ENCODE peak calls at places on chromosome 10, in seven cellular contexts. G, V, Z, O, A, N and S are unnamed samples.

GRCh38 chr10:104322416-104322782 is 15.9 kb downstream of the ITPRIP start:
- DNase-seq in A (no peak), O (no peak), Z (no peak), V (peak), G (no peak), N (no peak), S (no peak)

GRCh38 chr10:132611026-132611910 is 73.7 kb downstream of the INPP5A start:
- DNase-seq in Z (no peak), O (no peak), A (no peak), V (no peak), G (no peak), N (no peak), S (no peak)

GRCh38 chr10:112227331-112227961 is 43.9 kb upstream of the GPAM start:
- DNase-seq in N (no peak), G (no peak), A (no peak), Z (no peak), O (peak), V (no peak), S (no peak)

GRCh38 chr10:43128331-43128730 is 9.9 kb upstream of the CSGALNACT2 start:
- DNase-seq in O (no peak), A (no peak), G (no peak), Z (no peak), V (no peak), N (no peak), S (no peak)

GRCh38 chr10:76779163-76779820 is 858.3 kb downstream of the KCNMA1 start:
- DNase-seq in V (no peak), Z (no peak), N (no peak), G (peak), O (no peak), A (no peak), S (peak)

GRCh38 chr10:17175551-17175950 is 25.9 kb downstream of the TRDMT1 start:
- DNase-seq in A (no peak), G (no peak), O (no peak), V (no peak), N (no peak), Z (no peak), S (no peak)

GRCh38 chr10:58952747-58953466 is 223.5 kb upstream of the PHYHIPL start:
- DNase-seq in G (peak), N (peak), Z (peak), V (peak), O (peak), A (peak), S (peak)

GRCh38 chr10:68599754-68600040 is 39.6 kb downstream of the TET1 start:
- DNase-seq in Z (no peak), N (no peak), O (no peak), G (no peak), A (no peak), V (no peak), S (no peak)

GRCh38 chr10:47266602-47267001 is 33.4 kb upstream of the GDF10 start:
- DNase-seq in V (no peak), Z (no peak), G (no peak), O (no peak), N (no peak), A (no peak), S (no peak)

GRCh38 chr10:112732277-112732891 is 217.7 kb upstream of the TCF7L2 start:
- DNase-seq in G (peak), A (no peak), V (no peak), O (no peak), N (no peak), Z (no peak), S (no peak)

GRCh38 chr10:122749886-122750285 is 50.2 kb upstream of the C10orf120 start:
- DNase-seq in O (no peak), A (no peak), N (no peak), Z (no peak), G (no peak), V (no peak), S (no peak)

GRCh38 chr10:122748496-122748895 is 48.9 kb upstream of the C10orf120 start:
- DNase-seq in A (no peak), V (no peak), O (no peak), Z (no peak), N (no peak), G (no peak), S (no peak)

GRCh38 chr10:122740640-122741039 is 41.0 kb upstream of the C10orf120 start:
- DNase-seq in A (no peak), G (no peak), V (no peak), N (no peak), O (no peak), Z (no peak), S (no peak)

GRCh38 chr10:122746408-122746807 is 46.8 kb upstream of the C10orf120 start:
- DNase-seq in Z (no peak), G (no peak), O (no peak), N (no peak), V (no peak), A (no peak), S (no peak)

DNA sequence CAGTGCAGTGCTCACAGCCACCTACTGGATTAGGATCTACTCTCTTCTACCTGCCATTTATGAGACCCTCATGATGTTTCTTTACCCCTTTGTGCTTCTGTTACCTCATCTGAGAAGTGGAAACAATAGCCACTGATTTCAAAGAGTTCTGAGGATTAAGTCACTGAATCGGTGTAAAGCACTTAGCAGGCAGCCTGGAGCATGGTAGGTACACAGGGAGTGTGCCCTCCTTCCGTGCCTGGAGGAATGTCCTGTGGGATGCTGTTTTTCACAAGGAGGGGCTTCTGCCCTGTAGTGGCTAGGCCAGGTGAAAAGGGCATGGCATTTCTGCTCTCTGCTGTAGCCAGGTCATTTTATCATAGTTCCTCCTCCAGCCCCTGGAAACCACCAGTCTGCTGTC is 44.6 kb upstream of the C10orf120 start:
- DNase-seq in N (no peak), G (no peak), Z (no peak), O (no peak), A (no peak), V (no peak), S (no peak)
- TF ChIP-seq JUND in N (no peak), G (no peak), Z (no peak), O (no peak), A (no peak), V (no peak), S (no peak)

GRCh38 chr10:7423521-7423920 is 12.7 kb upstream of the SFMBT2 start:
- DNase-seq in V (no peak), Z (no peak), N (no peak), A (no peak), O (no peak), G (no peak), S (no peak)
- TF ChIP-seq JUND in V (no peak), Z (no peak), N (no peak), A (no peak), O (no peak), G (no peak), S (no peak)

DNA sequence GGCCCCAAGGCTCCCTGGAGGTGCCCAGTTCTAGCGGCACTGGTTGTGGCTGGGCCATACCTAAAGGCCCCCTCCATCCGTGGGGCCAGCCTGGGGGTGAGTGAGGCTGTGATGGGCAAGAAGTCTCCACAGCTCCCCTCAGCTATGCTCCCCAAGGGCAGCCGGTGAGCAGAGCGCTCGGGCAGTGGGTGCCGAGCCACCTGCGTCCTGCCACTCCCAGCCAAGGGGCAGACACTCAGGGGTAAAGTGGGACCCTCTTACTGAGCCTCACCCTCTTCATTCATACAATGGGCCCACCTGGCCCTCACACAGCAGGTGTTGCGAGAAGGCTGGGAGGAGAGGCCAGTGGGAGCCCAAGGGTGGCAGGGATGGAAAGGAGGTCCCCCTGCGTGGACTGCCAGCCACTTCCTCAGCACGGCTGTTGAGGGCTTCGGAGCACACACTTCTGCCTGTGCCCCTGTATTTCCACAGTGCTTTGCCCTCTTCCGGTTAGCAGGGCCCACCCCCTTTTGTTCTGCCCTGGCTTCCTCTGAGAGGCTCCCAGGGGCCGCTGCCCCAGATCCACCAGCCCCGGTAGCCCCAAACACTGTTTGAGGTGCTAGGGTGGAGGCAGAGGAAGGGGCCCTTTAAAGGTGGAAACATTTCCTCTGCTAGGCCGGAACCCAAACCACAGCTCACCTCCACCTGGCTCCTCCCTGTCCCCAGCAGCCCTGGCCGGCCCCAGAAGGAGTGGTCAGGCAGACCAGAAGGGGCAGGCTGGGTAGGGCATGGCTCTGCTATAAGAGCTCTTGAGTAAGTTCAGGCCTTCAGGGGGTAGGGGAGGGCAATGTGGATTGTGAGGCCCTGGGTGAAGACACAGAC is 16.4 kb upstream of the C10orf105 start:
- DNase-seq in N (no peak), A (no peak), V (no peak), G (no peak), Z (no peak), O (no peak), S (peak)
- TF ChIP-seq JUND in N (no peak), A (no peak), V (no peak), G (no peak), Z (no peak), O (no peak), S (no peak)

DNA sequence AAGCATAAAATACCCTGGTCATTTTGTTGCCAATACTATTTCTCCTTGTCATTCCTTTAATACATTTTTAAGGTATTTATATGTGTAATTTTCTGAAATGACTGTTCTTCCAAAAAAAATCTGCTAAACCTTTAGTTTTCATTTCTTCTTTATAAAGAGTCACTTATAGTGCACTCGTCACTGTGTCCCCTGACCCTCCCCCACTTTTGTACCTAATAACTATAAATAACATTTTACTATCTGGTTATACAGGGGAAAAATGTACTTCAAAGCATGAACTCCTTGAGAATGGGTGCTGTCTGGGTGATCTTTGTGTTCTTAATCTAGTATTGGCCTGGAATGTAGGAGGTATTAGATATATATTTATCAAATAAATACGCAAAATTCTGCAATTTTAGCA is 31.1 kb downstream of the RTKN2 start:
- DNase-seq in V (no peak), N (no peak), G (no peak), Z (no peak), O (no peak), A (no peak), S (no peak)
- TF ChIP-seq JUND in V (no peak), N (no peak), G (no peak), Z (no peak), O (no peak), A (no peak), S (no peak)

GRCh38 chr10:124074471-124075109 is 18.8 kb downstream of the CHST15 start:
- DNase-seq in G (no peak), V (no peak), A (no peak), O (no peak), Z (no peak), N (no peak), S (no peak)
- TF ChIP-seq JUND in G (no peak), V (no peak), A (no peak), O (no peak), Z (no peak), N (no peak), S (no peak)

GRCh38 chr10:125396651-125397050 is 236.3 kb upstream of the CTBP2 start:
- DNase-seq in G (no peak), V (no peak), O (no peak), Z (no peak), N (no peak), A (no peak), S (no peak)
- TF ChIP-seq JUND in G (no peak), V (no peak), O (no peak), Z (no peak), N (no peak), A (no peak), S (no peak)

DNA sequence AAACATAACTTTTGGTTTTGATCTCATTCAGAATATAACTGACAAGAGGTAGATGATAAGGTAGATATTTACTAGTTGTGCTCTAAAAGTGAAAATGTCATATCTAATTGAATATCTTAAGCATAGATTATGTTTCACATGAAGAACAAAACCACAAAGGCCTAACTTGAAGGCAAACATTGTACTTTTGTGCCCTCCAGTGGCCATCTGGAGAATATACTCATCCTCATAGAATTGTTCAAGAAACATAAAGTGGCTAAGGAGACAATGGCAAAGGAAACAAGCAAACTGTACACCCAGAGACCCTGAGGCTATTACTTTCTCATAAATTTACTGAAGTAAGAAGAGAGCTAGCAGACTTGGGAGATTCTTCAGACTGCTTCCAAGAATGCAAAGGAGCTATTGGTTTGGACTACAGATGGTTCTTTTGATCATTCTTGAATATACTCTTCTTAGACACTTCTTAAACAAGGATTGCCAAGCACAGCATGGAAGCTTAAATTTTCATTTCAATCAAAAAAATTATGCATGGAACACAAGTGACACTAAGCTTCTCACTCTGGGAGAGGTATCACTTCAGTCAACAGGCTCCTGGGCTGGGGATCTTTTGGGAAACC is 98.2 kb upstream of the DKK1 start:
- DNase-seq in O (peak), Z (peak), V (peak), A (peak), N (peak), G (no peak), S (peak)
- TF ChIP-seq JUND in O (no peak), Z (no peak), V (no peak), A (no peak), N (no peak), G (no peak), S (no peak)

DNA sequence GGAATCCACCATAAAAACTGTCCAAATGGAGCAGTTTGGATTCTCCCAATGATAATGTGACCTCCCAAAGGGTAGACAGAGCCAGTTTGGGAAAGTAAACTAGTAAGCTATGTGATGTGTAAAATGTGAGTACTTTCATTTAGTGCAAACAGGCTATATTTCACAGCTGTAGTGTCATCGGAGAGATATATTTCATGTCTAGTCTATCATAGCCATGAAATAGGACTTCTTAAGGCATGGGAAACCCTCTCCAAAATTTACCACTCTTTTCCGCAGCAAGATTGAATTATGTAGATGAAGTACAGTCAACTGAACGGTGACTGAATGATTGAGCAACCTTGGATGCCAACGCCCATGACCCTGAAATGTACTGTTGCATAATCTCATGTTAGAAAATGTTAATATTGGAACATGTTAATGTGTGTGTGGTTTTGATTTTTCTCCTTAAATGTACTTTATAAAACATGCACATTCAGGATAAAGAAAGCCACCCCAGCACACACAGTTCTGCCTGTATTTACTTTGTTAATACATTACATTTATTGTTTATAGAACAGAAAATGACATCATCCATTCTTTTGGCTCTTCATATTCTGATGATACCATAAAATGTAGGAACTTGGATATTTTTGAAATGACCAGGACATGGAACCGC is 140.5 kb downstream of the NRP1 start:
- DNase-seq in Z (no peak), N (no peak), A (no peak), V (no peak), G (no peak), O (peak), S (no peak)
- TF ChIP-seq JUND in Z (no peak), N (no peak), A (no peak), V (no peak), G (no peak), O (no peak), S (no peak)